ENCODE peak calls at places on chromosomes 6 and 20, in five cellular contexts. L is body of pancreas, S is gastrocnemius medialis, W is caudate nucleus, X is heart left ventricle. K is an unnamed sample.

GRCh38 chr6:134204031-134204430 is 113.9 kb downstream of the SGK1 start:
- DNase-seq in L (no peak), S (no peak), W (no peak), X (no peak), K (no peak)

GRCh38 chr6:147561742-147562141 is 53.3 kb downstream of the SAMD5 start:
- DNase-seq in L (no peak), S (no peak), W (no peak), X (no peak), K (no peak)

GRCh38 chr6:7042654-7043545 is 64.9 kb upstream of the RREB1 start:
- DNase-seq in L (peak), S (peak), W (no peak), X (no peak), K (no peak)

GRCh38 chr20:62500237-62500864 is 24.6 kb upstream of the GATA5 start:
- DNase-seq in L (peak), S (peak), W (peak), X (peak), K (peak)

GRCh38 chr20:33442136-33443005 is 1.2 kb downstream of the SNTA1 start:
- DNase-seq in L (no peak), S (no peak), W (no peak), X (no peak), K (no peak)

GRCh38 chr6:31609519-31610406 is 5.3 kb upstream of the AIF1 start:
- DNase-seq in L (no peak), S (no peak), W (no peak), X (no peak), K (no peak)

GRCh38 chr6:54654376-54654775 is 192.2 kb upstream of the FAM83B start:
- DNase-seq in L (no peak), S (no peak), W (no peak), X (no peak), K (no peak)

GRCh38 chr6:28724395-28724794 is 198.7 kb downstream of the GPX5 start:
- DNase-seq in L (no peak), S (no peak), W (no peak), X (no peak), K (no peak)

GRCh38 chr6:118968416-118968815 is 33.5 kb upstream of the MCM9 start:
- DNase-seq in L (no peak), S (no peak), W (no peak), X (no peak), K (no peak)

GRCh38 chr6:34597605-34598353 is 41.6 kb upstream of the SPDEF start:
- DNase-seq in L (no peak), S (no peak), W (no peak), X (no peak), K (no peak)

GRCh38 chr6:38107073-38107472 is 287.5 kb downstream of the ZFAND3 start:
- DNase-seq in L (no peak), S (no peak), W (no peak), X (no peak), K (no peak)

GRCh38 chr6:144156334-144156733 is 6.0 kb downstream of the STX11 start:
- DNase-seq in L (no peak), S (no peak), W (no peak), X (no peak), K (no peak)

GRCh38 chr20:44734938-44735337 is 10.7 kb upstream of the KCNK15 start:
- DNase-seq in L (no peak), S (no peak), W (no peak), X (no peak), K (no peak)

GRCh38 chr6:151176941-151177760 is 62.6 kb upstream of the AKAP12 start:
- DNase-seq in L (no peak), S (no peak), W (no peak), X (no peak), K (no peak)

GRCh38 chr20:346640-347316 is at the start of gene NRSN2:
- DNase-seq in L (peak), S (no peak), W (peak), X (peak), K (peak)

GRCh38 chr6:19501737-19502245 is 335.4 kb upstream of the ID4 start:
- DNase-seq in L (no peak), S (no peak), W (no peak), X (no peak), K (no peak)

GRCh38 chr20:846894-847278 is 13.4 kb downstream of the FAM110A start:
- DNase-seq in L (no peak), S (no peak), W (no peak), X (peak), K (peak)

GRCh38 chr20:32577657-32578056 is 7.5 kb downstream of the NOL4L start:
- DNase-seq in L (no peak), S (no peak), W (no peak), X (no peak), K (no peak)

GRCh38 chr20:60062431-60063336 is 104.5 kb downstream of the CDH26 start:
- DNase-seq in L (no peak), S (no peak), W (no peak), X (no peak), K (no peak)

GRCh38 chr6:140434761-140435160 is 1060.3 kb upstream of the CITED2 start:
- DNase-seq in L (no peak), S (no peak), W (no peak), X (no peak), K (no peak)

GRCh38 chr6:38168126-38168525 is 348.6 kb downstream of the ZFAND3 start:
- DNase-seq in L (no peak), S (no peak), W (no peak), X (peak), K (no peak)

GRCh38 chr20:23622839-23623343 is 14.9 kb downstream of the CST3 start:
- DNase-seq in L (peak), S (peak), W (no peak), X (no peak), K (peak)

GRCh38 chr6:160767019-160767646 is 65.1 kb downstream of the PLG start:
- DNase-seq in L (peak), S (no peak), W (peak), X (peak), K (peak)

GRCh38 chr6:167153523-167153959 is 4.2 kb downstream of the GPR31 start:
- DNase-seq in L (no peak), S (no peak), W (no peak), X (no peak), K (no peak)

GRCh38 chr6:1479095-1479494 is 89.7 kb downstream of the FOXF2 start:
- DNase-seq in L (no peak), S (no peak), W (no peak), X (no peak), K (no peak)

GRCh38 chr20:23034721-23035671 is at the start of gene SSTR4:
- DNase-seq in L (no peak), S (no peak), W (no peak), X (no peak), K (no peak)

GRCh38 chr20:19867074-19867473 is 109.0 kb downstream of the RIN2 start:
- DNase-seq in L (no peak), S (no peak), W (no peak), X (no peak), K (no peak)

GRCh38 chr20:19860742-19861141 is 102.7 kb downstream of the RIN2 start:
- DNase-seq in L (no peak), S (no peak), W (no peak), X (no peak), K (no peak)

GRCh38 chr20:19861147-19861759 is 103.2 kb downstream of the RIN2 start:
- DNase-seq in L (no peak), S (no peak), W (no peak), X (no peak), K (no peak)

GRCh38 chr20:19866070-19866469 is 108.0 kb downstream of the RIN2 start:
- DNase-seq in L (no peak), S (no peak), W (no peak), X (no peak), K (no peak)

DNA sequence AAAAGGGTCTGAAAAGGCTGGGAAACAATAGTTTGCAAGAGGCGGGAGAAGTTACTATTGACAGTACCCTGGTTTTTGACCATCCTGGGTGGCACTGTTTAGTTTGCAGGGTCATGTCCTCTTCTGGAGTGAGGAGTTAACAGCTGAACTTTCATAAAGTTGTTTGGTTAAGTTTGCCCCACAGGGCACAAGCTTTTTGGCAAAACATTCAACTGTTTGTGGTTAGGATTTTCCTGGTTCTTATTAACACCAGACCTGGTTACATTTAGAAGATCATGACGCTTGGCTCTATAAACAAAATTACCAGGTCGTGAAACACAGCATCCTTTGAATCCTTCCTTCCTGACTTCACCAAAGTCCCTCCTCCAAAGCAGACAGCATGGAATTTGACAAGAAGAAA is 106.1 kb downstream of the RIN2 start:
- DNase-seq in L (no peak), S (no peak), W (no peak), X (no peak), K (no peak)
- H3K27ac ChIP-seq in L (no peak), S (no peak), W (no peak), X (no peak), K (no peak)

DNA sequence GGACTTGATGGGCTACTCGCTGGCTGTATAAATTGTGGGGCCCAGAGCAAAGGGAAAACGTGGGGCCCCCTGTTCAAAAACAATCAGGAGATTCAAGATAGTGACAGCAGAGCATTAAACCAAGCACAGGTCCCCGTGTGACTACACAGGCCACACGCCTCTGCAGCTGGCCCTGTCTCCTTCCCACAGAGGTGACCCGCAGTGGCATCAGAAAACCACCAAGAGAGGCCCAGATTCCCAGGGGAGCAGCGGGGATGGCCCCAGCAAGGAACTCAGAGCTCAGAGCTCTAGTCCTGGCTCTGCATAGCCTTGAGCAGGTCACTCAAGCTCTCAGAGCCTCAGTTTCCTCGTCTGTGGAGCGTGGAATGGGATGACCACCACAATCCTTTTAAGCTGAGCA is 57.6 kb downstream of the CPNE5 start:
- DNase-seq in L (no peak), S (no peak), W (no peak), X (no peak), K (no peak)
- H3K27ac ChIP-seq in L (no peak), S (no peak), W (no peak), X (no peak), K (no peak)

GRCh38 chr20:25421107-25421506 is 13.6 kb downstream of the GINS1 start:
- DNase-seq in L (no peak), S (no peak), W (no peak), X (no peak), K (no peak)
- H3K27ac ChIP-seq in L (no peak), S (no peak), W (no peak), X (no peak), K (no peak)

GRCh38 chr20:51767018-51767866 is 948 bp downstream of the ATP9A start:
- DNase-seq in L (peak), S (peak), W (peak), X (peak), K (peak)

GRCh38 chr20:51769941-51770615 is 1.9 kb upstream of the ATP9A start:
- DNase-seq in L (no peak), S (no peak), W (no peak), X (no peak), K (no peak)

GRCh38 chr20:51768759-51769517 is 748 bp upstream of the ATP9A start:
- DNase-seq in L (peak), S (no peak), W (no peak), X (no peak), K (no peak)

GRCh38 chr20:51763965-51764602 is 4.1 kb downstream of the ATP9A start:
- DNase-seq in L (no peak), S (no peak), W (no peak), X (no peak), K (no peak)

GRCh38 chr20:51767867-51768758 is at the start of gene ATP9A:
- DNase-seq in L (peak), S (no peak), W (peak), X (peak), K (no peak)
- H3K27ac ChIP-seq in L (peak), S (no peak), W (peak), X (peak), K (peak)

GRCh38 chr6:26028212-26028752 is 58.9 kb upstream of the HFE start:
- DNase-seq in L (no peak), S (no peak), W (no peak), X (no peak), K (no peak)
- H3K27ac ChIP-seq in L (no peak), S (no peak), W (no peak), X (no peak), K (peak)